ENCODE peak calls at places on chromosomes 1 and 21, in five cellular contexts. Z is osteoblast, A is esophagus muscularis mucosa, J is OCI-LY7, P is MM.1S. W is an unnamed sample. For H3K4me1, the result is how much of the 10 kb centered on the place peaks cover.

GRCh38 chr21:37338671-37339526 is 27.7 kb upstream of the DYRK1A start:
- DNase-seq in Z (peak), A (no peak), J (no peak), P (no peak), W (no peak)

GRCh38 chr1:222618001-222618879 is at the start of gene MIA3:
- DNase-seq in Z (peak), A (no peak), J (peak), P (peak), W (peak)

GRCh38 chr1:3053986-3054385 is 15.0 kb upstream of the PRDM16 start:
- DNase-seq in Z (peak), A (no peak), J (no peak), P (no peak), W (no peak)

GRCh38 chr1:36453600-36454388 is 3.5 kb upstream of the OSCP1 start:
- DNase-seq in Z (peak), A (no peak), J (no peak), P (no peak), W (no peak)

GRCh38 chr1:11168731-11169130 is 20.4 kb upstream of the ANGPTL7 start:
- DNase-seq in Z (no peak), A (no peak), J (no peak), P (no peak), W (no peak)

GRCh38 chr1:205066221-205066818 is 17.9 kb downstream of the TMEM81 start:
- DNase-seq in Z (peak), A (no peak), J (peak), P (no peak), W (no peak)

GRCh38 chr21:37587635-37588177 is 221.1 kb downstream of the DYRK1A start:
- DNase-seq in Z (no peak), A (no peak), J (no peak), P (no peak), W (no peak)

GRCh38 chr1:79198841-79199240 is 192.3 kb upstream of the ADGRL4 start:
- DNase-seq in Z (no peak), A (no peak), J (no peak), P (no peak), W (no peak)

GRCh38 chr1:226349081-226349480 is 40.1 kb upstream of the LIN9 start:
- DNase-seq in Z (no peak), A (no peak), J (peak), P (no peak), W (no peak)

GRCh38 chr21:40976198-40977114 is 129.5 kb upstream of the DSCAM start:
- DNase-seq in Z (no peak), A (no peak), J (no peak), P (no peak), W (no peak)

GRCh38 chr21:45698493-45698947 is 55.0 kb downstream of the PCBP3 start:
- DNase-seq in Z (peak), A (no peak), J (no peak), P (no peak), W (no peak)

GRCh38 chr1:64494659-64495058 is 24.7 kb downstream of the CACHD1 start:
- DNase-seq in Z (no peak), A (no peak), J (no peak), P (no peak), W (no peak)

GRCh38 chr1:6447818-6448748 is 17.9 kb downstream of the TNFRSF25 start:
- DNase-seq in Z (no peak), A (no peak), J (peak), P (peak), W (peak)

GRCh38 chr1:200290010-200290685 is 119.7 kb downstream of the ZNF281 start:
- DNase-seq in Z (no peak), A (no peak), J (peak), P (no peak), W (no peak)

GRCh38 chr1:214583824-214584554 is 19.0 kb upstream of the CENPF start:
- DNase-seq in Z (no peak), A (no peak), J (no peak), P (no peak), W (no peak)

GRCh38 chr1:16204634-16205332 is 7.7 kb downstream of the ARHGEF19 start:
- DNase-seq in Z (peak), A (no peak), J (peak), P (no peak), W (peak)

GRCh38 chr1:15885701-15886612 is 38.5 kb downstream of the SPEN start:
- DNase-seq in Z (peak), A (peak), J (peak), P (no peak), W (peak)

GRCh38 chr1:112878321-112878720 is 77.7 kb downstream of the SLC16A1 start:
- DNase-seq in Z (no peak), A (no peak), J (peak), P (no peak), W (no peak)

GRCh38 chr1:95582746-95583145 is 348.7 kb downstream of the RWDD3 start:
- DNase-seq in Z (no peak), A (no peak), J (no peak), P (no peak), W (no peak)

GRCh38 chr1:31072304-31072746 is 6.8 kb upstream of the PUM1 start:
- DNase-seq in Z (no peak), A (no peak), J (peak), P (no peak), W (no peak)

GRCh38 chr1:25952851-25953401 is 44.9 kb downstream of the PAFAH2 start:
- DNase-seq in Z (no peak), A (no peak), J (no peak), P (no peak), W (no peak)

GRCh38 chr1:53685272-53686051 is 53.5 kb downstream of the GLIS1 start:
- DNase-seq in Z (peak), A (no peak), J (no peak), P (no peak), W (no peak)

GRCh38 chr1:154730251-154730650 is 122.3 kb upstream of the ADAR start:
- DNase-seq in Z (no peak), A (no peak), J (no peak), P (no peak), W (no peak)

DNA sequence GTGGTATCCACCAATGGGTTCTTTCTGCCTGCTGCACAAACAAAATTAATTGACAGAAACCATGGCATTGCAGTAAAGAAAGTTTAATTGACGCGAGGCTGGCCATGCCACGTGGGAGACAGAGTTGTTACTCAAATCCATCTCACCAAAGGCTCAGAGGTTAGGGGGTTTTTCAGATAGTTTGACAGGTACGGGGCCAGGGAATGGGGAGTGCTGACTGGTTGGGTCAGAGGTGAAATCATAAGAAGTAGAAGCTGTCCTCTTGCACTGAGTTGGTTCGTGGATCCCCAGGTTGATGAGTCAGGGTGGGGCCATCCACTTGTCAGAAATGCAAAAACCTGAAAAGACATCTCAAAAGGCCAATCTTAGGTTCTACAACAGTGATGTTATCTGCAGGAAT is 941 bp upstream of the TBCE start:
- DNase-seq in Z (no peak), A (no peak), J (no peak), P (no peak), W (no peak)
- H3K4me3 ChIP-seq in Z (no peak), A (no peak), J (peak), P (no peak), W (no peak)

GRCh38 chr1:107950434-107950833 is 14.5 kb downstream of the VAV3 start:
- DNase-seq in Z (no peak), A (no peak), J (no peak), P (no peak), W (no peak)
- TF ChIP-seq CTCF in Z (no peak), A (no peak), J (no peak), P (no peak), W (no peak)

DNA sequence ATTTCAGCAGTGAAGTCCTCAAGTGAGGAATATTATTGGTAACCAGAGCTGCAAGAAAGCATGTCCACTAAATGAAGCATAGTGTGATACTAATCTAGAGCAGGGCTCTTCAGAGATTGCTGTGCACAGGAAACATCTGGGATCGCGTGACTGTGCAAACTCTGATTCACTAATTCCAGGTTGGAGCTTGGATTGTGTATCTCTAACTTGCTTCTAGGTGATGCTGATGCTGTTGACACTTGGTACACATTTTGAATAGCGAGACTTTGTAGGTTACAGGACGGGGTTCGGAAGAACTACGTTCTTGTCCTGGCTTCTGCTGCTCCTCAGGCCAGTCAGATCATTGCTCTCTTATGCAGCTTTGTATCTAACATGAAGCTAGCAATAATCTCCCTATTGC is 66.5 kb downstream of the PRRX1 start:
- DNase-seq in Z (no peak), A (no peak), J (no peak), P (no peak), W (no peak)
- H3K4me1 ChIP-seq in Z (under half), A (under half), J (under half), P (under half), W (under half)

DNA sequence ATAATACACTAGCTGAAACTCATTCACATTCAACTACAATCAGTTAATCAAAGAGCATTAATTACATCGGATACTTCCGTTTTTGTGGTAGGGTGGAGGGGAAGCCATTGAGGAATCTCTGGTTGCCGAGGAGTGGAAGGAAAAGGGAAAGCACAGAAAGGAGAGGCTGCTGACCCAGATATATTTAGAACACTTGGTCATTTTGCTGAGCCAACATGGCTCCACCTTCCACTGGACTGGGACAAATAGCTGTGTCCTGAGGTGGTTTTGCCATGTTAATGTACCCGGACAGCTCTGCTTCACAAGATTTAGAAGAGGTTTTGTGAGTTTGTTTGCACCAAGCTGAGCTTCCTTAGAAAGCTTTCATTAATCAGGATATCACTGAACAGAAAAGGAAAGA is 26.2 kb downstream of the ASTN1 start:
- DNase-seq in Z (no peak), A (no peak), J (no peak), P (no peak), W (no peak)
- H3K4me3 ChIP-seq in Z (no peak), A (no peak), J (no peak), P (no peak), W (no peak)

W was measured in CD8-positive, alpha-beta T cell.